ENCODE peak calls at places on chromosomes 6 and 20, in four cellular contexts. F is HepG2, Z is K562, S is GM12878. B is an unnamed sample.

GRCh38 chr6:53735896-53736295 is 58.9 kb upstream of the LRRC1 start:
- DNase-seq in Z (no peak), F (no peak), S (no peak), B (no peak)

GRCh38 chr6:52177961-52178360 is 8.2 kb upstream of the IL17A start:
- DNase-seq in F (no peak), S (no peak), Z (no peak), B (no peak)

GRCh38 chr6:78908621-78909020 is 41.3 kb downstream of the IRAK1BP1 start:
- DNase-seq in Z (no peak), S (no peak), F (no peak), B (no peak)

GRCh38 chr6:33860706-33861474 is 57.1 kb upstream of the MLN start:
- DNase-seq in S (no peak), Z (no peak), F (no peak), B (no peak)

GRCh38 chr6:149043476-149044130 is 273.9 kb upstream of the TAB2 start:
- DNase-seq in F (peak), S (no peak), Z (peak), B (peak)

GRCh38 chr6:158524311-158524710 is 35.6 kb upstream of the TMEM181 start:
- DNase-seq in Z (no peak), S (no peak), F (no peak), B (no peak)

GRCh38 chr20:59912609-59913008 is 20.8 kb downstream of the SYCP2 start:
- DNase-seq in F (no peak), Z (peak), S (no peak), B (no peak)

GRCh38 chr6:111841822-111842221 is 31.4 kb downstream of the FYN start:
- DNase-seq in F (no peak), Z (no peak), S (peak), B (no peak)

GRCh38 chr20:23340524-23340923 is 10.1 kb upstream of the NXT1 start:
- DNase-seq in F (peak), Z (peak), S (no peak), B (peak)

GRCh38 chr20:58135441-58136170 is 92.8 kb downstream of the ANKRD60 start:
- DNase-seq in Z (no peak), S (no peak), F (no peak), B (no peak)

GRCh38 chr20:19583532-19584175 is 174.4 kb upstream of the RIN2 start:
- DNase-seq in F (peak), Z (peak), S (no peak), B (peak)

GRCh38 chr20:43916073-43916874 is 1.6 kb downstream of the TOX2 start:
- DNase-seq in Z (no peak), S (no peak), F (no peak), B (no peak)
- TF ChIP-seq FOXK2 in Z (no peak), S (no peak), F (no peak), B (no peak)

GRCh38 chr6:44254201-44254956 is 2.9 kb downstream of the SLC35B2 start:
- DNase-seq in Z (peak), F (no peak), S (no peak), B (no peak)

GRCh38 chr6:44253307-44254101 is 3.8 kb downstream of the SLC35B2 start:
- DNase-seq in F (peak), S (no peak), Z (peak), B (no peak)

GRCh38 chr6:44255848-44256247 is 1.5 kb downstream of the SLC35B2 start:
- DNase-seq in S (no peak), F (no peak), Z (peak), B (no peak)

GRCh38 chr6:44256291-44257006 is 879 bp downstream of the SLC35B2 start:
- DNase-seq in S (no peak), F (no peak), Z (no peak), B (peak)

DNA sequence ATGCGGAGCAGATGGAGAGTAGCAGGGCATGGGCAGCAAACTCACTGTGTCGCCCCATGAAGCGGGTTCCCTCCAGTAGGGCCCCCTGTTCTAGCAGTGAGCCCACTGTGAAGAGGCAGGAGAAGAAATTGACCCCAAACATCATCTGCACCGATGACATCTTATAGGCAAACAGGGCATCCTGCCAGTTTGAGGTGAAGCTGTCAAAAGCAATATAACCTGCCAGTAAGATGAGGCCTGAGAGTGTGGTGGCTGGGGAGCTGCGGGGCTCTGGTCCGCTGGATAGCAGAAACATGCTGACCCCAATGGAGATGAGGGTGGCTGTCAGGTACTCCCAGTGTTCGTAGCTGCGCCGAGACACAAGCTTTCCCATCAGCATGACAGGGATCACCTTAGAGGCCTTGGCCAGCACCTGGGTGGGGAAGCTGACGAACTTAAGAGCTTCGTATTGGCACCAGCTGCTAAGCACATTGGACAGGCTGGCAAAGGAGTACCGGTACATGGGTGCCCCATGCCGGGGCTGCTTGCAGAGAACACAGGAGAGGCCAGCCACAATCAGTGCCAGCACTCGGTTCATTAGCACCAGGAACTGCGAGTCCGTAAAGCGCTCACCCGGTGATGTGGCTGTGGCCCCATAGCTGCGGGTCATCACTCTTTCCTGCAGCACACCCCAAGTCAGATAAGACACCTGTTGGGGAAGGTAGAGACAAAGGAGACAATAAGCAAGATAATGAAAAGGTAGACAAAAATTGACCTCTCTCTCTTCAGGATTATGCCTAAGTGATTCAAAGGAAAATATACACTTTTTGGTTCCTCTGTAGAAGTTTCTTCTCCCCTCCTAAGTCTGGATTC is 2.1 kb downstream of the SLC35B2 start:
- DNase-seq in Z (peak), S (no peak), F (no peak), B (no peak)
- TF ChIP-seq FOXK2 in Z (no peak), S (no peak), F (no peak), B (no peak)

GRCh38 chr6:30760537-30760936 is 16.2 kb upstream of the IER3 start:
- DNase-seq in S (no peak), Z (no peak), F (no peak), B (no peak)

GRCh38 chr6:30766461-30767157 is 22.3 kb upstream of the IER3 start:
- DNase-seq in S (no peak), F (no peak), Z (no peak), B (no peak)

GRCh38 chr6:30763155-30763617 is 18.8 kb upstream of the IER3 start:
- DNase-seq in F (no peak), S (no peak), Z (no peak), B (no peak)

GRCh38 chr6:30761791-30762429 is 17.6 kb upstream of the IER3 start:
- DNase-seq in F (no peak), Z (no peak), S (no peak), B (no peak)

GRCh38 chr6:30763618-30764489 is 19.5 kb upstream of the IER3 start:
- DNase-seq in Z (peak), F (peak), S (peak), B (peak)
- TF ChIP-seq FOXK2 in Z (peak), F (peak), S (no peak), B (no peak)

GRCh38 chr6:14035448-14035847 is 82.1 kb upstream of the CD83 start:
- DNase-seq in Z (no peak), F (no peak), S (no peak), B (no peak)
- TF ChIP-seq FOXK2 in Z (no peak), F (no peak), S (no peak), B (no peak)

DNA sequence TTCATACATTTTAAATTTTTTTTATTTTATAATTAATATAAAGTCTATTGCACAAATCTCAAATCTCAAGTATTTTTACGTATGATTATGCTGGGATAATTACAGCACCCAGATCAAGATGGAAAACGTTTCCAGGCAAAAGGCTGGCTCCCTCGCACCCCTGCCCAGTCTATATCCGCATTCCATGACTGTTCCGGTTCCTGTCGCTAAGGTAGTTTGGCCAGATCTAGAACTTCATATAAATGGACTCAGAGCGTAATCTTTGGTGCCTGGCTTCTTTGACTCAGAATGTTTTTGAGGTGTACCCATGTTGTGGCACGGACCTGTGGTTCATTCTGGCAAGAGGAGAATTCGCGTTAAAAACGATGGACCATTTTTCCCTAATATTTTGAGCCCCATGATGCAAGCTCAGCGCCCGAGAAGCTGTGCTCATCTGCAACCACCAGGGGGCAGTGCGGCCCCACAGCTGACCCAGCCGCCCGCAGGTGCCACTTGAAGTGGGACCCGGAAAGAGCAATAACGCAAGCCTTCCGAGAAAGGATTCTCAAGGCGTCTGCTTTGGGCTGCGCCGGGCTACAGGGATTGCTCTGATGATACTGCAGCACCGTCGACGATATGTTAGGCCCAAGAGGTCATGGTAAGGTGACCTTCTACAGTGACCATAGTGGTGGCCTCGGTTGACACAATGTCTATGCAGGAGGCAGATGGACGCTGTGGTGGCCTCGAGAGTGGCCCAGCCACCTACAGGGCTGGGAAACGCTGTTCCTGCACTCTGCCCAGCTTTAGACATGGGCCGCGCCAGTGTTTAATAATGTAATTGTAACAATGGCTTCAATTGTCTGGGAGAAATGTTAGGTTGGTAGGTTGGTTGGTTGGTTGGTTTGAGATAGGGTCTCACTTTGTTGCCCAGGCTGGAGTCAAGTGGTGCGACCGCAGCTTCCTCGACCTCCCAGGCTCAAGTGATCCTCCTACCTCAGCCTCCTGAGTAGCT is 160.1 kb downstream of the ZMYND8 start:
- DNase-seq in F (peak), Z (peak), S (peak), B (peak)
- TF ChIP-seq FOXK2 in F (no peak), Z (no peak), S (no peak), B (no peak)

GRCh38 chr20:50523552-50524167 is 13.5 kb downstream of the PTPN1 start:
- DNase-seq in S (no peak), Z (no peak), F (no peak), B (no peak)

GRCh38 chr20:50521709-50522674 is 11.8 kb downstream of the PTPN1 start:
- DNase-seq in S (no peak), Z (peak), F (no peak), B (no peak)

GRCh38 chr20:50520222-50520877 is 10.2 kb downstream of the PTPN1 start:
- DNase-seq in Z (no peak), F (no peak), S (no peak), B (no peak)

GRCh38 chr20:50519036-50519780 is 9.0 kb downstream of the PTPN1 start:
- DNase-seq in S (no peak), Z (no peak), F (no peak), B (no peak)

DNA sequence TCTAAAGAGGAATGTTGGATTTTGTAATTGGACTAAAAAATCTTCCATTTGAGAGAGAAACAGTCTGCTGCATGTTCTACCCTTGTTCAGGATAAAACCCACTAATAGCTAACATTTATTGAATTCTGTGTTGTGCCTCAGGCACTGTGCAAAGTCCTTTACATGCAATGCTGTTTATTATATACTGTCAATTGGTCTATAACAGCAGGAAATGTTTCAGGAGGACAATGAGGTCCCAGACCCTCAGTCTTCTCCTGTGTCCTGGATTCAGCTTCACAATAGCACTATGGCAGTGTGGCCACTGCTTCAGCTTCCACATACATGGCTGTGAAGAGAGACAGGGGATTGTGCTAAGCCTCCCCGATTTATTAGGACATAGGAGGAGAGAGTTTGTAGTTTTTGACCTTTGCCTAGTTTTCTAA is 11.0 kb downstream of the PTPN1 start:
- DNase-seq in Z (no peak), F (no peak), S (no peak), B (no peak)
- TF ChIP-seq FOXK2 in Z (no peak), F (no peak), S (no peak), B (no peak)

DNA sequence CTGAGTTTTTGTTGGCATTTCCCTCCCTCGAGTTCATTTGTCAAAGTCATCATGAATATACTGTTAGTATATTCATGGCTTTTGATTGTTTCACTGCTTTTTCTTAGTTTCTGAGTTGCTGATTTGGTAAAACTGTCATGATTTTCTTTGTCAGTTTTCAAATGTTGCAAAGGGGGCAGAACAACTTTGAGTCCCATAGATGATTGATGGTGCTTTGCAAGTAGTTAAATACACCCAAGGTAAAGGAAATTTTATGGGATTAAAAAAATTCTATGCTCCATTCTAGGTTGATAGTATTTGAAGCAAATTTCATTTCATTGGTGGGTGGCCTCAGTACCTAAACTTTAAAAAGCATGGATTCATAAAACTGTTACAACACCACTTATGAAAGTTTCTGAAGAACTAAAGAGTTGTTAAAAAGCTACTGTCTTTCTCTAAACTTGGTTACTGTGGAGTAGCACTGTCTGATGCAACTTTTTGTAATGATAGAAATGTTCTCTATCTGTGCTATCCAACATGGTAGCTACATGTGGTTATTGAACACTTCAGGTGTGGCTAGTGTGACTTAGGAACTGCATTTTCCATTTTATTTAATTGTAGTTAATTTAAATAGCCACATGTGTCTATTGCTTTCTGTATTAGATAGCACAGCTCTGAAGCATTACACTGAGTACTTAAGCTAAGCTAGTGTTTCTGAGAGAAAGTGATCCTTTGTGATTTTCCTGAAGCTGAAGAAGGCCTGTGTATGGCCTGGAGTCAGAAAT is 153.6 kb downstream of the ZFAND3 start:
- DNase-seq in S (no peak), Z (no peak), F (no peak), B (no peak)
- TF ChIP-seq FOXK2 in S (no peak), Z (no peak), F (no peak), B (no peak)

GRCh38 chr6:79985128-79985527 is 19.3 kb upstream of the TTK start:
- DNase-seq in S (no peak), F (no peak), Z (no peak), B (no peak)

GRCh38 chr6:79989641-79990040 is 14.8 kb upstream of the TTK start:
- DNase-seq in Z (no peak), S (no peak), F (no peak), B (no peak)

GRCh38 chr6:79981647-79982046 is 22.8 kb upstream of the TTK start:
- DNase-seq in Z (no peak), F (no peak), S (no peak), B (no peak)

DNA sequence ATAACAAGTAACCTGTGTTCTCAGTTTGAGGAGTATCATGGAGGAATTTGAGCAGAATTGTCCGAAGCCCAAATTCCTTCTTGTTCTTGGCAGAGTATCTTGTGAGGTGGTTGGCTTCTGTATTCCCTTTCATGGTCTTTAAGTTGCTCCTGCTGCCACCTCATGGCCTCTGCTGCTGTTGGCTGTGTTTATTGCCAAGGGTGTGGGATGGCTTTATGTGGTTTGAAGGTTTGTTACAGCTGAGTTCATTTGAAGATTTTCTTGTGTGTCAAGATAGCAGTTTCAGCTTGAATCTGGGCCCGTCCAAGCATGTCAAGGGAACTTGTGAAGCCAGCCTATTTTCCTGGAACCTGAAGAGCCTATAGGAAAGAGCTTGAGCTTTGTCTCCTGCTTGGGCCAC is 20.2 kb upstream of the TTK start:
- DNase-seq in S (no peak), Z (no peak), F (peak), B (peak)
- TF ChIP-seq FOXK2 in S (no peak), Z (no peak), F (no peak), B (no peak)

B was measured in HEK293T.